ENCODE peak calls at places on chromosomes 3 and 15, in nine cellular contexts. One of them, this sample, is unnamed.

GRCh38 chr3:68876112-68876713 is 56.1 kb downstream of the TAFA4 start:
- DNase-seq in CD4-positive, alpha-beta memory T cell: peak; percentile 49
- DNase-seq in H54: no peak
- DNase-seq in left ventricle myocardium inferior: no peak
- DNase-seq in HAP-1: peak; percentile 48
- DNase-seq in occipital lobe: no peak
- DNase-seq in natural killer cell treated with Interleukin-12 subunit alpha and Interleukin-12 subunit beta and Interleukin-15 and Interleukin-18, amount 100 ng/mL, for 72 hours: no peak
- DNase-seq in epithelial cell of esophagus: peak; percentile 74
- DNase-seq in IMR-90: peak; percentile 74
- DNase-seq in this sample: peak; percentile 91

GRCh38 chr3:118987466-118987865 is 47.2 kb downstream of the IGSF11 start:
- DNase-seq in CD4-positive, alpha-beta memory T cell: no peak
- DNase-seq in H54: no peak
- DNase-seq in left ventricle myocardium inferior: peak; percentile 42
- DNase-seq in HAP-1: no peak
- DNase-seq in occipital lobe: peak; percentile 81
- DNase-seq in natural killer cell treated with Interleukin-12 subunit alpha and Interleukin-12 subunit beta and Interleukin-15 and Interleukin-18, amount 100 ng/mL, for 72 hours: no peak
- DNase-seq in epithelial cell of esophagus: no peak
- DNase-seq in IMR-90: peak; percentile 3
- DNase-seq in this sample: peak; percentile 27

GRCh38 chr15:56608140-56608778 is 125.0 kb downstream of the ZNF280D start:
- DNase-seq in CD4-positive, alpha-beta memory T cell: no peak
- DNase-seq in H54: no peak
- DNase-seq in left ventricle myocardium inferior: no peak
- DNase-seq in HAP-1: no peak
- DNase-seq in occipital lobe: no peak
- DNase-seq in natural killer cell treated with Interleukin-12 subunit alpha and Interleukin-12 subunit beta and Interleukin-15 and Interleukin-18, amount 100 ng/mL, for 72 hours: no peak
- DNase-seq in epithelial cell of esophagus: no peak
- DNase-seq in IMR-90: peak; percentile 10
- DNase-seq in this sample: peak; percentile 30

GRCh38 chr3:179973931-179974361 is 62.8 kb downstream of the PEX5L start:
- DNase-seq in CD4-positive, alpha-beta memory T cell: no peak
- DNase-seq in H54: no peak
- DNase-seq in left ventricle myocardium inferior: no peak
- DNase-seq in HAP-1: peak; percentile 57
- DNase-seq in occipital lobe: peak; percentile 22
- DNase-seq in natural killer cell treated with Interleukin-12 subunit alpha and Interleukin-12 subunit beta and Interleukin-15 and Interleukin-18, amount 100 ng/mL, for 72 hours: no peak
- DNase-seq in epithelial cell of esophagus: no peak
- DNase-seq in IMR-90: no peak
- DNase-seq in this sample: no peak

GRCh38 chr3:128084675-128085021 is 32.4 kb downstream of the SEC61A1 start:
- DNase-seq in CD4-positive, alpha-beta memory T cell: no peak
- DNase-seq in H54: no peak
- DNase-seq in left ventricle myocardium inferior: no peak
- DNase-seq in HAP-1: no peak
- DNase-seq in occipital lobe: no peak
- DNase-seq in natural killer cell treated with Interleukin-12 subunit alpha and Interleukin-12 subunit beta and Interleukin-15 and Interleukin-18, amount 100 ng/mL, for 72 hours: no peak
- DNase-seq in epithelial cell of esophagus: no peak
- DNase-seq in IMR-90: no peak
- DNase-seq in this sample: no peak

GRCh38 chr3:120420855-120421570 is 29.8 kb downstream of the FSTL1 start:
- DNase-seq in CD4-positive, alpha-beta memory T cell: no peak
- DNase-seq in H54: no peak
- DNase-seq in left ventricle myocardium inferior: no peak
- DNase-seq in HAP-1: no peak
- DNase-seq in occipital lobe: peak; percentile 56
- DNase-seq in natural killer cell treated with Interleukin-12 subunit alpha and Interleukin-12 subunit beta and Interleukin-15 and Interleukin-18, amount 100 ng/mL, for 72 hours: no peak
- DNase-seq in epithelial cell of esophagus: no peak
- DNase-seq in IMR-90: peak; percentile 75
- DNase-seq in this sample: peak; percentile 43

GRCh38 chr3:122928396-122929187 is 99.0 kb downstream of the SEMA5B start:
- DNase-seq in CD4-positive, alpha-beta memory T cell: no peak
- DNase-seq in H54: no peak
- DNase-seq in left ventricle myocardium inferior: no peak
- DNase-seq in HAP-1: no peak
- DNase-seq in occipital lobe: no peak
- DNase-seq in natural killer cell treated with Interleukin-12 subunit alpha and Interleukin-12 subunit beta and Interleukin-15 and Interleukin-18, amount 100 ng/mL, for 72 hours: no peak
- DNase-seq in epithelial cell of esophagus: no peak
- DNase-seq in IMR-90: no peak
- DNase-seq in this sample: no peak

GRCh38 chr3:42288385-42288784 is 22.4 kb upstream of the CCK start:
- DNase-seq in CD4-positive, alpha-beta memory T cell: no peak
- DNase-seq in H54: no peak
- DNase-seq in left ventricle myocardium inferior: no peak
- DNase-seq in HAP-1: no peak
- DNase-seq in occipital lobe: no peak
- DNase-seq in natural killer cell treated with Interleukin-12 subunit alpha and Interleukin-12 subunit beta and Interleukin-15 and Interleukin-18, amount 100 ng/mL, for 72 hours: no peak
- DNase-seq in epithelial cell of esophagus: no peak
- DNase-seq in IMR-90: no peak
- DNase-seq in this sample: no peak

GRCh38 chr15:35173444-35174118 is 88.5 kb upstream of the NANOGP8 start:
- DNase-seq in CD4-positive, alpha-beta memory T cell: no peak
- DNase-seq in H54: no peak
- DNase-seq in left ventricle myocardium inferior: no peak
- DNase-seq in HAP-1: no peak
- DNase-seq in occipital lobe: no peak
- DNase-seq in natural killer cell treated with Interleukin-12 subunit alpha and Interleukin-12 subunit beta and Interleukin-15 and Interleukin-18, amount 100 ng/mL, for 72 hours: no peak
- DNase-seq in epithelial cell of esophagus: peak; percentile 22
- DNase-seq in IMR-90: peak; percentile 62
- DNase-seq in this sample: peak; percentile 49

GRCh38 chr3:94440767-94441493 is 378.1 kb downstream of the NSUN3 start:
- DNase-seq in CD4-positive, alpha-beta memory T cell: no peak
- DNase-seq in H54: peak; percentile 23
- DNase-seq in left ventricle myocardium inferior: no peak
- DNase-seq in HAP-1: no peak
- DNase-seq in occipital lobe: no peak
- DNase-seq in natural killer cell treated with Interleukin-12 subunit alpha and Interleukin-12 subunit beta and Interleukin-15 and Interleukin-18, amount 100 ng/mL, for 72 hours: no peak
- DNase-seq in epithelial cell of esophagus: peak; percentile 76
- DNase-seq in IMR-90: peak; percentile 89
- DNase-seq in this sample: peak; percentile 89

GRCh38 chr3:1632128-1632527 is 466.5 kb upstream of the CNTN4 start:
- DNase-seq in CD4-positive, alpha-beta memory T cell: no peak
- DNase-seq in H54: no peak
- DNase-seq in left ventricle myocardium inferior: no peak
- DNase-seq in HAP-1: no peak
- DNase-seq in occipital lobe: no peak
- DNase-seq in natural killer cell treated with Interleukin-12 subunit alpha and Interleukin-12 subunit beta and Interleukin-15 and Interleukin-18, amount 100 ng/mL, for 72 hours: no peak
- DNase-seq in epithelial cell of esophagus: no peak
- DNase-seq in IMR-90: no peak
- DNase-seq in this sample: no peak

This sample was measured in choroid plexus epithelial cell.